ENCODE peak calls at places on chromosomes 5 and 9, in eight cellular contexts. R is RWPE1, M is astrocyte of the spinal cord, B is HFF-Myc, Q is neural progenitor cell, C is epithelial cell of proximal tubule, F is fibroblast of villous mesenchyme, O is AG10803. S is an unnamed sample.

GRCh38 chr5:169711826-169712225 is 74.8 kb downstream of the DOCK2 start:
- DNase-seq in R (no peak), M (no peak), B (no peak), Q (no peak), C (no peak), F (no peak), O (peak; percentile 20), S (no peak)

GRCh38 chr9:82488702-82489578 is 500.4 kb downstream of the SPATA31D1 start:
- DNase-seq in R (peak; percentile 59), M (peak; percentile 98), B (peak; percentile 81), Q (no peak), C (peak; percentile 80), F (peak; percentile 30), O (peak; percentile 92), S (peak; percentile 82)

GRCh38 chr5:102911973-102912372 is 156.9 kb downstream of the PAM start:
- DNase-seq in R (peak; percentile 65), M (peak; percentile 73), B (peak; percentile 49), Q (no peak), C (peak; percentile 72), F (peak; percentile 35), O (peak; percentile 77), S (peak; percentile 41)

GRCh38 chr9:22136446-22137140 is 127.5 kb upstream of the CDKN2B start:
- DNase-seq in R (peak; percentile 44), M (peak; percentile 90), B (no peak), Q (no peak), C (no peak), F (peak; percentile 73), O (peak; percentile 95), S (peak; percentile 43)

GRCh38 chr9:124334568-124335319 is 77.0 kb downstream of the NEK6 start:
- DNase-seq in R (no peak), M (no peak), B (no peak), Q (no peak), C (no peak), F (no peak), O (no peak), S (no peak)

GRCh38 chr5:141637693-141638419 is 1.1 kb downstream of the RELL2 start:
- DNase-seq in R (peak; percentile 72), M (peak; percentile 49), B (no peak), Q (peak; percentile 94), C (no peak), F (peak; percentile 65), O (peak; percentile 34), S (no peak)

GRCh38 chr5:72441861-72442540 is 65.2 kb downstream of the ZNF366 start:
- DNase-seq in R (peak; percentile 84), M (peak; percentile 94), B (peak; percentile 83), Q (no peak), C (peak; percentile 71), F (peak; percentile 75), O (peak; percentile 94), S (peak; percentile 76)

GRCh38 chr5:135384898-135385297 is 14.1 kb downstream of the MACROH2A1 start:
- DNase-seq in R (no peak), M (no peak), B (no peak), Q (no peak), C (no peak), F (no peak), O (no peak), S (no peak)

GRCh38 chr9:16262467-16263261 is 607.8 kb downstream of the BNC2 start:
- DNase-seq in R (no peak), M (peak; percentile 56), B (no peak), Q (no peak), C (no peak), F (peak; percentile 44), O (no peak), S (no peak)

GRCh38 chr5:64790210-64790609 is 21.5 kb downstream of the CWC27 start:
- DNase-seq in R (no peak), M (no peak), B (no peak), Q (no peak), C (no peak), F (peak; percentile 34), O (no peak), S (no peak)

GRCh38 chr5:96093890-96094381 is 132.3 kb upstream of the ELL2 start:
- DNase-seq in R (peak; percentile 98), M (peak; percentile 37), B (no peak), Q (no peak), C (peak; percentile 48), F (no peak), O (peak; percentile 46), S (peak; percentile 32)

GRCh38 chr5:179731791-179732411 is 721 bp upstream of the MAML1 start:
- DNase-seq in R (peak; percentile 79), M (no peak), B (peak; percentile 53), Q (no peak), C (peak; percentile 81), F (peak; percentile 89), O (peak; percentile 86), S (peak; percentile 48)

GRCh38 chr5:117488976-117489500 is 914.4 kb upstream of the SEMA6A start:
- DNase-seq in R (no peak), M (no peak), B (no peak), Q (no peak), C (no peak), F (no peak), O (no peak), S (no peak)

GRCh38 chr5:117486291-117486690 is 911.7 kb upstream of the SEMA6A start:
- DNase-seq in R (no peak), M (no peak), B (no peak), Q (no peak), C (no peak), F (no peak), O (no peak), S (no peak)

GRCh38 chr5:117487556-117487955 is 912.9 kb upstream of the SEMA6A start:
- DNase-seq in R (no peak), M (no peak), B (no peak), Q (no peak), C (no peak), F (no peak), O (no peak), S (no peak)

GRCh38 chr5:117486879-117487391 is 912.3 kb upstream of the SEMA6A start:
- DNase-seq in R (no peak), M (no peak), B (no peak), Q (no peak), C (no peak), F (no peak), O (no peak), S (no peak)
- TF ChIP-seq CTCF in R (no peak), M (no peak), B (no peak), Q (no peak), C (no peak), F (no peak), O (no peak), S (no peak)

DNA sequence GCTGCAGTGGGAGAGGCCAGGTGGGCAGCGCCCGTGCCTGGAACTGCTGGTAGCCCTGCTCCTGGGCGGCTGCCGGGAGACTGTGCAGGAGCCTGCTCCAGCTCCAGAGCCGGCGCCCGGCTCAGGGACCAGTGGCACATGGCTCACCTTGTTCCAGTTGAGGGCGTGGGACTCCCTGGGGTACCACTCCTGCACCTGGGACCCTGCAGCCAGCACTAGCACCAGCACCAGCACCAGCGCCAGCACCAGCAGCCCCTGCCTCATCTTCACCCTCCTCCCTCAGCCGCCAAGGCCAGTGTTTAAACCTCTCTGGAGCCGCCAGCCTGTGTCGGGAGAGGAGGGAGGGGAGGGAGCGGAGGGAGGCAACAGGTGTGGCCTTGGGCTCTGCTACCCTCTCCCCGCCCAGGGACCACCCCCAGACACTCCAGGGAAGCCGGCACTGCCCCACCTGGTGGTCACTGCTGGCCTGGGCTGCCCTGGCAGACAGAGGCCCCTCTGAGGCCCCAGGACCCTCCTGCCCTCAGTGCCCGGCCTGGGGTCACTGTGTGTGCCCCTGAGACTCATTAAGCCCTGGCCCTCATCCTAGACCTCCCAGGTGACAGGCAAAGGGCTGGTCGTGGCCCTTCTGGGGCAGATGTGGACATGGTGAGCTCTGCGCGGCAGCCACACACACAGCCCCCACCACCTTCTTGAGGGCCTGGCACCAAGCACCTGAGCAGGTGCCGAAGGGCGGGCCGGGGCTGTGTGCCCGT is at the start of gene LCN10:
- DNase-seq in R (no peak), M (no peak), B (no peak), Q (peak; percentile 79), C (no peak), F (no peak), O (no peak), S (no peak)
- TF ChIP-seq CTCF in R (peak; percentile 64), M (peak; percentile 64), B (peak; percentile 23), Q (peak; percentile 57), C (peak; percentile 32), F (peak; percentile 50), O (peak; percentile 25), S (peak; percentile 59)

DNA sequence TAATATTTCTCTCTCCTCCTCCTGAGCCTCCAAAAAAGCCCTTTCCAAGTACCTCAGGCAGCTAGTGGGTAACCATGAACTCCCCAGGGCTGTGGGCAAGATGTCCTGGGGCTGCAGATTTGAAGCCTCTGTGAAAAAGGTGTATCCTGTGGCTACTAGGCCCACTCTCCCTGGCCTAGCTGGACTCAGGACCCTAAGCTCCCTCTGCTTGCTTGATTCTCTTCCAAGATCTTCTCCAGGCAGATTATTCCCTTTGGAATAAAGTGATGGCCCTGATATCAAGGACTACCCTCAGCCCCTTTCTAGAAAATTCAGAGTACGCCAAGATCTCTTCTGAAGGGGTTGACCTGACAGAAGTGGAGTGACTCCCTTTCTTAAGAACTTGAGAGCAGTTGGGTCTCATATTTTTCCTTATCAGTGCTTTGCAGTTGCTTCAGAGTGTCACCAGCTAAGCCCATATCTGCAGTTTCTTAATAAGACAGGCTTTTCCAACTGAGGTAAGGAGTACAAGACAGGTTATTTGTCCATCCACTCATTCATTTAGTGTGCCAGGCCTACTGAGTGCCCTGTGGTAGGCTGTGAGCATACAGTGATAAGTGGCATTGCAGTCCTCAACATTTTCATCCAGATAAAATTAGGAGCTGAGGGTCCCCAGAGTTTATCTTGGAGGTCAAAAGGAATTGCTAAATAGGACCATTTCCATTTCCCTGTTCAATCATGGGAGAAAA is 42.5 kb downstream of the CYSTM1 start:
- DNase-seq in R (no peak), M (no peak), B (no peak), Q (no peak), C (no peak), F (no peak), O (no peak), S (no peak)
- TF ChIP-seq CTCF in R (no peak), M (no peak), B (no peak), Q (no peak), C (no peak), F (no peak), O (no peak), S (no peak)

GRCh38 chr5:28014779-28015178 is 976.4 kb upstream of the CDH9 start:
- DNase-seq in R (no peak), M (no peak), B (no peak), Q (no peak), C (no peak), F (no peak), O (no peak), S (no peak)
- TF ChIP-seq CTCF in R (peak; percentile 54), M (peak; percentile 47), B (peak; percentile 31), Q (peak; percentile 61), C (peak; percentile 59), F (peak; percentile 22), O (peak; percentile 27), S (peak; percentile 24)

DNA sequence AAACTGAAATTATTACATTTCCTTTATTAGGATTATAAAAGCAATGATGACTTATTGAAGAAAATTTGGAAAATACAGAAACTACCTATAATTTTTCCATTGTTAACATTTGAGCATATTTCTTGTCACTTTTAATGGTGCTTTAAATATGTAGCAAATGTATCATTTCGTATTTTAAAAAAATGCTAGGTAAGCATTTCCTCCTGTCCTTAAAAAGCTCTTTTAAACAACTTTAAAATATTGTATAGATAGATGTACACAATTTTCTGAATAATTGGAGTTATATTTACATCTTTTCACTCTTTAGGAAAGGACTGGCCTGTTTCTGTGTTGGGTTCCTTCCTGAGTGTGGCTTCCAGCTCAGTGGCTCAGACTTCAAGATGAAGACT is 15.6 kb downstream of the TENT4A start:
- DNase-seq in R (no peak), M (no peak), B (no peak), Q (no peak), C (no peak), F (no peak), O (no peak), S (no peak)
- TF ChIP-seq CTCF in R (no peak), M (no peak), B (no peak), Q (no peak), C (no peak), F (no peak), O (no peak), S (no peak)

S was measured in kidney epithelial cell.